ENCODE peak calls at places on chromosome 17, in seven cellular contexts. D is GM04504, V is lung, K is kidney glomerular epithelial cell, E is Panc1, I is lower lobe of right lung, B is BJ. O is an unnamed sample.
A peak's percentile ranks its signal among the peaks of the same experiment; 100 is the strongest.

GRCh38 chr17:79388556-79389295 is 222.1 kb downstream of the RBFOX3 start:
- DNase-seq in K (peak; percentile 0), D (no peak), E (no peak), V (peak; percentile 43), I (peak; percentile 57), B (no peak), O (peak; percentile 93)

GRCh38 chr17:54901230-54901847 is 687 bp downstream of the TOM1L1 start:
- DNase-seq in V (peak; percentile 35), B (no peak), E (no peak), I (no peak), D (peak; percentile 34), K (peak; percentile 45), O (no peak)

GRCh38 chr17:1715803-1716075 is 5.6 kb upstream of the TLCD2 start:
- DNase-seq in I (no peak), E (no peak), V (no peak), K (no peak), B (no peak), D (no peak), O (no peak)

GRCh38 chr17:43578699-43579569 is 32.8 kb upstream of the ETV4 start:
- DNase-seq in V (no peak), E (no peak), I (no peak), K (peak; percentile 61), B (no peak), D (peak; percentile 40), O (no peak)

GRCh38 chr17:40564883-40565744 is at the start of gene CCR7:
- DNase-seq in I (no peak), V (no peak), K (no peak), B (no peak), D (no peak), E (no peak), O (no peak)

GRCh38 chr17:63116967-63117366 is 150.9 kb downstream of the TANC2 start:
- DNase-seq in D (no peak), B (no peak), K (no peak), V (no peak), I (no peak), E (no peak), O (no peak)

GRCh38 chr17:19744922-19745757 is 3.0 kb downstream of the ALDH3A1 start:
- DNase-seq in K (peak; percentile 44), V (peak; percentile 89), E (no peak), I (peak; percentile 94), D (no peak), B (no peak), O (peak; percentile 95)

GRCh38 chr17:45046536-45047125 is 4.8 kb downstream of the DCAKD start:
- DNase-seq in I (no peak), E (no peak), K (peak; percentile 22), V (no peak), D (no peak), B (no peak), O (no peak)

GRCh38 chr17:3722716-3723115 is 987 bp upstream of the HASPIN start:
- DNase-seq in V (no peak), I (no peak), B (no peak), K (no peak), D (no peak), E (no peak), O (no peak)

GRCh38 chr17:78748048-78748729 is 33.9 kb downstream of the CYTH1 start:
- DNase-seq in I (peak; percentile 63), K (no peak), B (no peak), E (no peak), D (no peak), V (no peak), O (no peak)

GRCh38 chr17:49111934-49112333 is 20.6 kb upstream of the B4GALNT2 start:
- DNase-seq in E (no peak), K (no peak), B (no peak), V (no peak), I (no peak), D (no peak), O (no peak)

GRCh38 chr17:3944485-3945388 is 19.5 kb downstream of the ATP2A3 start:
- DNase-seq in I (no peak), E (no peak), V (no peak), K (no peak), B (no peak), D (peak; percentile 42), O (peak; percentile 61)